ENCODE peak calls at places on chromosomes 16 and 17, in nine cellular contexts. Z, F, D, B, G, R, O, C and I are unnamed samples.

GRCh38 chr16:3824121-3824795 is 56.3 kb downstream of the CREBBP start:
- DNase-seq in C (no peak), G (no peak), O (no peak), D (no peak), B (peak; percentile 39), Z (no peak), F (no peak), R (no peak), I (no peak)

GRCh38 chr17:29095439-29095838 is 52.5 kb downstream of the PIPOX start:
- DNase-seq in G (no peak), C (no peak), O (no peak), Z (no peak), R (no peak), F (no peak), D (no peak), B (no peak), I (no peak)

GRCh38 chr17:59668816-59669215 is 38.4 kb downstream of the PTRH2 start:
- DNase-seq in B (no peak), C (no peak), D (peak; percentile 40), G (peak; percentile 87), O (no peak), F (no peak), R (no peak), Z (no peak), I (peak; percentile 57)

GRCh38 chr16:86483-86952 is 8.5 kb downstream of the MPG start:
- DNase-seq in R (no peak), Z (no peak), G (no peak), B (no peak), O (no peak), D (no peak), C (no peak), F (no peak), I (no peak)

GRCh38 chr16:3645504-3646347 is 8.8 kb upstream of the DNASE1 start:
- DNase-seq in G (no peak), D (no peak), R (no peak), C (no peak), F (peak; percentile 88), B (peak; percentile 70), Z (peak; percentile 78), O (peak; percentile 25), I (peak; percentile 47)

GRCh38 chr16:50408001-50408400 is 39.2 kb upstream of the BRD7 start:
- DNase-seq in F (no peak), D (no peak), G (no peak), Z (no peak), C (no peak), R (no peak), O (no peak), B (no peak), I (no peak)

GRCh38 chr17:40980594-40980993 is 3.5 kb downstream of the KRT40 start:
- DNase-seq in D (no peak), Z (peak; percentile 1), O (no peak), F (no peak), R (no peak), C (peak; percentile 20), B (no peak), G (no peak), I (peak; percentile 28)

GRCh38 chr16:27405546-27406451 is 3.8 kb downstream of the IL21R start:
- DNase-seq in G (no peak), B (no peak), R (no peak), Z (no peak), C (no peak), F (peak; percentile 60), O (no peak), D (no peak), I (no peak)

GRCh38 chr17:63189082-63189481 is 223.0 kb downstream of the TANC2 start:
- DNase-seq in Z (no peak), G (no peak), C (no peak), F (no peak), B (no peak), D (no peak), R (no peak), O (no peak), I (peak; percentile 11)

GRCh38 chr17:79191270-79191934 is 116.8 kb downstream of the ENGASE start:
- DNase-seq in R (no peak), B (peak; percentile 62), F (peak; percentile 71), D (no peak), O (no peak), C (no peak), G (no peak), Z (no peak), I (no peak)

GRCh38 chr17:76478730-76479514 is 11.5 kb downstream of the AANAT start:
- DNase-seq in Z (no peak), C (no peak), D (no peak), R (no peak), G (no peak), O (peak; percentile 43), B (no peak), F (no peak), I (no peak)

GRCh38 chr16:27179500-27180072 is 23.7 kb upstream of the KDM8 start:
- DNase-seq in G (no peak), O (peak; percentile 88), B (peak; percentile 96), R (peak; percentile 79), D (peak; percentile 82), C (peak; percentile 95), Z (peak; percentile 83), F (peak; percentile 96), I (no peak)

GRCh38 chr16:84648595-84649510 is 542 bp downstream of the KLHL36 start:
- DNase-seq in R (peak; percentile 45), O (peak; percentile 87), F (peak; percentile 78), C (peak; percentile 78), G (no peak), B (peak; percentile 72), D (no peak), Z (no peak), I (no peak)

GRCh38 chr16:12539185-12539929 is 264.3 kb downstream of the CPPED1 start:
- DNase-seq in F (no peak), D (peak; percentile 70), B (no peak), G (peak; percentile 61), O (no peak), C (no peak), R (no peak), Z (no peak), I (peak; percentile 42)

GRCh38 chr17:17127156-17127555 is 79.0 kb downstream of the PLD6 start:
- DNase-seq in F (no peak), O (no peak), G (no peak), B (no peak), C (no peak), Z (no peak), D (no peak), R (no peak), I (no peak)

GRCh38 chr17:17127730-17128291 is 78.3 kb downstream of the PLD6 start:
- DNase-seq in F (no peak), D (no peak), B (no peak), O (no peak), R (peak; percentile 65), G (no peak), Z (no peak), C (no peak), I (no peak)

GRCh38 chr17:17124341-17124740 is 81.8 kb downstream of the PLD6 start:
- DNase-seq in D (no peak), Z (no peak), B (no peak), F (no peak), O (no peak), C (no peak), G (no peak), R (no peak), I (no peak)

GRCh38 chr17:17125136-17126084 is 80.7 kb downstream of the PLD6 start:
- DNase-seq in R (no peak), Z (no peak), C (no peak), D (no peak), O (no peak), B (no peak), G (no peak), F (no peak), I (no peak)

GRCh38 chr17:17126131-17127110 is 79.7 kb downstream of the PLD6 start:
- DNase-seq in Z (no peak), O (no peak), R (no peak), F (no peak), C (no peak), G (no peak), B (no peak), D (no peak), I (no peak)
- H3K4me3 ChIP-seq in Z (no peak overlapping the region), O (no peak overlapping the region), R (no peak overlapping the region), F (no peak overlapping the region), C (no peak overlapping the region), G (no peak overlapping the region), B (no peak overlapping the region), D (no peak overlapping the region), I (no peak overlapping the region)

DNA sequence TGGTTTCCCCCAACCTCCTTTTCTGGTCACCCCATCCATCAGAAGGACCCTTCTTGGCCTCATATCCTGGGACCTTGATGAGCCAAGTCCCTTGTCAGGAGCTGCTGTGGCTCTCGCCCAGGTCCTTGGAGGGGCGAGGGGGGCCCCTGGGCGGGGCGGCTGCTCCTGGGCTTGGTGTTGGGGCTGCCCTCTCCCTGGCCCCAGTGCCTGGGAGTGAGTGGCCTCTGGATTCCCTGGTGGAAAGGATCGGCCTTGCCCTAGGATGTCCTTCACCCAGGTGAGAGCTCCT is 6.2 kb upstream of the NOTUM start:
- DNase-seq in Z (no peak), R (no peak), C (no peak), F (peak; percentile 79), D (no peak), O (no peak), G (no peak), B (peak; percentile 66), I (no peak)
- H3K4me3 ChIP-seq in Z (no peak overlapping the region), R (no peak overlapping the region), C (no peak overlapping the region), F (no peak overlapping the region), D (no peak overlapping the region), O (peak overlapping the region; percentile 17), G (no peak overlapping the region), B (no peak overlapping the region), I (no peak overlapping the region)

GRCh38 chr16:57147381-57148191 is 38.3 kb downstream of the PSME3IP1 start:
- DNase-seq in O (no peak), Z (no peak), R (no peak), C (peak; percentile 16), F (peak; percentile 46), B (no peak), G (peak; percentile 51), D (no peak), I (no peak)
- H3K4me3 ChIP-seq in O (no peak overlapping the region), Z (no peak overlapping the region), R (no peak overlapping the region), C (no peak overlapping the region), F (no peak overlapping the region), B (no peak overlapping the region), G (no peak overlapping the region), D (no peak overlapping the region), I (no peak overlapping the region)

GRCh38 chr17:33229028-33229427 is 64.1 kb downstream of the ASIC2 start:
- DNase-seq in R (no peak), B (no peak), Z (no peak), C (no peak), D (no peak), O (no peak), F (no peak), G (no peak), I (no peak)

GRCh38 chr17:33233855-33234228 is 59.3 kb downstream of the ASIC2 start:
- DNase-seq in O (no peak), D (no peak), F (no peak), G (no peak), Z (no peak), R (no peak), B (no peak), C (peak; percentile 22), I (no peak)

GRCh38 chr17:33229499-33229898 is 63.6 kb downstream of the ASIC2 start:
- DNase-seq in D (no peak), G (no peak), O (no peak), B (no peak), F (no peak), C (peak; percentile 44), Z (no peak), R (no peak), I (no peak)

GRCh38 chr17:33234930-33235685 is 58.0 kb downstream of the ASIC2 start:
- DNase-seq in C (peak; percentile 52), B (no peak), D (peak; percentile 92), R (peak; percentile 59), O (no peak), G (peak; percentile 25), Z (no peak), F (no peak), I (peak; percentile 90)

GRCh38 chr17:33234233-33234632 is 58.9 kb downstream of the ASIC2 start:
- DNase-seq in C (no peak), B (no peak), F (no peak), Z (no peak), G (no peak), R (no peak), D (no peak), O (no peak), I (no peak)
- H3K4me3 ChIP-seq in C (no peak overlapping the region), B (no peak overlapping the region), F (no peak overlapping the region), Z (no peak overlapping the region), G (no peak overlapping the region), R (no peak overlapping the region), D (no peak overlapping the region), O (no peak overlapping the region), I (no peak overlapping the region)